ENCODE peak calls at places on chromosomes 12 and 14, in seven cellular contexts. Y is HL-60, O is RWPE1, X is body of pancreas, E is AG09309, W is GM13976, Q is cardiac fibroblast. L is an unnamed sample.
A peak's percentile ranks its signal among the peaks of the same experiment; 100 is the strongest.

GRCh38 chr14:24113801-24114535 is 609 bp upstream of the DCAF11 start:
- DNase-seq in Y (peak; percentile 93), O (peak; percentile 78), X (peak; percentile 94), E (peak; percentile 58), W (peak; percentile 85), Q (peak; percentile 88), L (peak; percentile 82)

GRCh38 chr14:22900088-22900799 is 17.2 kb downstream of the REM2 start:
- DNase-seq in Y (peak; percentile 66), O (peak; percentile 82), X (peak; percentile 28), E (no peak), W (peak; percentile 74), Q (peak; percentile 85), L (no peak)

GRCh38 chr14:102556098-102556677 is 36.3 kb upstream of the RCOR1 start:
- DNase-seq in Y (no peak), O (no peak), X (no peak), E (no peak), W (no peak), Q (no peak), L (no peak)

GRCh38 chr12:115095073-115095748 is 411.2 kb upstream of the TBX3 start:
- DNase-seq in Y (no peak), O (no peak), X (peak; percentile 12), E (no peak), W (no peak), Q (no peak), L (no peak)

GRCh38 chr12:22458301-22458917 is 85.9 kb downstream of the C2CD5 start:
- DNase-seq in Y (no peak), O (no peak), X (no peak), E (no peak), W (no peak), Q (no peak), L (no peak)

GRCh38 chr12:109760031-109760929 is 46.7 kb downstream of the FAM222A start:
- DNase-seq in Y (peak; percentile 39), O (no peak), X (peak; percentile 80), E (no peak), W (no peak), Q (no peak), L (no peak)

GRCh38 chr14:54735424-54735823 is 167.2 kb downstream of the GCH1 start:
- DNase-seq in Y (no peak), O (no peak), X (no peak), E (no peak), W (no peak), Q (no peak), L (no peak)

GRCh38 chr12:105459760-105460325 is 129.4 kb downstream of the C12orf75 start:
- DNase-seq in Y (no peak), O (no peak), X (no peak), E (no peak), W (no peak), Q (peak; percentile 36), L (no peak)

GRCh38 chr14:26993541-26993940 is 395.7 kb upstream of the NOVA1 start:
- DNase-seq in Y (no peak), O (no peak), X (no peak), E (no peak), W (no peak), Q (no peak), L (no peak)

DNA sequence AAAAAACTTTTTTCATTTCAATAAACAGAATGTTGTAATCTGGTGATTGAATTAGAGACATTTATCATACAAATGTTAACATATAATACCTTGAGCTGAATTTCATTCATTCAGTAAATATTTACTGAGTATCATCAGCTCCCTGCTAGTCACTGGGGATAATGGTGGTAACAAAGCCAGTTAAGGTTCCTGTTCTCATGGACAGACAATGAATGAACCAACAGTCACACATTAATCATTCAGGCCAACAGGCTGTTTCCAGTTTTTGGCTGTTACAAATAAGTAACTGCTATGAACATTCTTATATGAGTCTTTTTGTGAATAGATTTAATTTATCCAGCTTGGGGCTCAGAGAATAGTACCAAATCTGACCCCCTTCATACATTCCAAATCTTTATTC is 13.5 kb downstream of the EXD2 start:
- DNase-seq in Y (no peak), O (peak; percentile 30), X (no peak), E (no peak), W (no peak), Q (peak; percentile 74), L (no peak)
- TF ChIP-seq CTCF in Y (no peak), O (no peak), X (no peak), E (no peak), W (no peak), Q (no peak), L (no peak)

GRCh38 chr12:125971981-125972380 is 906.7 kb downstream of the AACS start:
- DNase-seq in Y (no peak), O (no peak), X (no peak), E (no peak), W (no peak), Q (no peak), L (no peak)
- TF ChIP-seq CTCF in Y (no peak), O (no peak), X (no peak), E (no peak), W (no peak), Q (no peak), L (no peak)

GRCh38 chr12:39619660-39620433 is at the start of gene ABCD2:
- DNase-seq in Y (peak; percentile 48), O (peak; percentile 29), X (peak; percentile 25), E (peak; percentile 37), W (peak; percentile 54), Q (peak; percentile 83), L (peak; percentile 97)
- TF ChIP-seq CTCF in Y (no peak), O (peak; percentile 15), X (peak; percentile 25), E (peak; percentile 17), W (no peak), Q (no peak), L (peak; percentile 25)

GRCh38 chr12:1595026-1595561 is 713 bp upstream of the FBXL14 start:
- DNase-seq in Y (no peak), O (no peak), X (no peak), E (no peak), W (no peak), Q (peak; percentile 55), L (no peak)

GRCh38 chr12:1594045-1594294 is 411 bp downstream of the FBXL14 start:
- DNase-seq in Y (peak; percentile 64), O (peak; percentile 46), X (peak; percentile 74), E (no peak), W (peak; percentile 84), Q (peak; percentile 59), L (no peak)

GRCh38 chr12:1592444-1593231 is 1.7 kb downstream of the FBXL14 start:
- DNase-seq in Y (peak; percentile 45), O (peak; percentile 49), X (no peak), E (no peak), W (peak; percentile 62), Q (peak; percentile 75), L (no peak)

GRCh38 chr12:1594295-1595025 is at the start of gene FBXL14:
- DNase-seq in Y (peak; percentile 86), O (peak; percentile 67), X (peak; percentile 92), E (no peak), W (peak; percentile 86), Q (peak; percentile 83), L (no peak)

DNA sequence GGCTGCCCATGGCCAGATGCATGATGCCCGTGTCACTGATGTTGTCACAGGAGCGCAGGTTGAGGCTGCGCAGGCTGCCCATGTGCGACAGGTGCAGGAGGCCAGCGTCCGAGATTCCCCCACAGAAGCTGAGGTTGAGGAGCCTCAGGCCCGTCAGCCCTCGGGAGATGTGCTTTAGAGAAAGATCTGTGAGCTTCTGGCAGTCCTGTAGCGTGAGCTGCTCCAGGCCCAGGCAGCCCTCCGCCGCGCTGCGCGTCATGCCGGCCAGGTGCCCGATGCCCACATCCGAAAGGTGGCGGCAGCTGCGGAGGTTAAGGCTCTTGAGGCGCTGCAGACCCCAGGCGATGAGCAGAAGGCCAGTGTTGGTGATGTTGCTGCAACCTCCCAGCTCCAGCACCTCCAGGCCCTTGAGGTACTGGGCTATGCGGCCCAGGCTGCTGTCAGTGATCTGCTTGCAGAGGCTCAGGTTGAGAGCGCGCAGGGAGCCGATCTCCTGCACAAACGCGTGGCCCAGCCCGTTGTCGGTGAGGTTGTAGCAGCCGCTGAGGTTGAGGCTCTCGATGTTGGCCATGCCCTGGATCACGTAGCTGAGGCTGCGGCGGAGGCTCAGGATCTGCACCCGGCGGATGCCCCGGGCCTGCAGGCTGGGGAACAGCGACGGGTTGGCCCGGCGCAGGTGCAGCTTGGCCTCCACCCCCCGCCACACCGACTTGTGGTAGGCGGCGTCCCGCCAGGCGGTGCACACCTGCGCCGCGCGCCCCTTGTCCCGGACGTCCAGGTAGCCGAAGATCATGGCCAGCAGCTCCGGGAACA is 943 bp downstream of the FBXL14 start:
- DNase-seq in Y (peak; percentile 49), O (peak; percentile 20), X (peak; percentile 59), E (no peak), W (peak; percentile 45), Q (peak; percentile 48), L (no peak)
- TF ChIP-seq CTCF in Y (no peak), O (no peak), X (no peak), E (no peak), W (no peak), Q (no peak), L (no peak)

GRCh38 chr14:106586098-106586704 is 1059.8 kb downstream of the TMEM121 start:
- DNase-seq in Y (peak; percentile 48), O (peak; percentile 8), X (peak; percentile 16), E (no peak), W (peak; percentile 76), Q (no peak), L (no peak)
- TF ChIP-seq CTCF in Y (peak; percentile 62), O (peak; percentile 52), X (peak; percentile 26), E (peak; percentile 3), W (peak; percentile 64), Q (no peak), L (peak; percentile 91)

GRCh38 chr12:14417717-14418116 is 52.2 kb downstream of the ATF7IP start:
- DNase-seq in Y (peak; percentile 12), O (peak; percentile 46), X (peak; percentile 73), E (peak; percentile 65), W (no peak), Q (peak; percentile 94), L (peak; percentile 21)

GRCh38 chr12:14410841-14411569 is 45.5 kb downstream of the ATF7IP start:
- DNase-seq in Y (no peak), O (no peak), X (no peak), E (no peak), W (no peak), Q (no peak), L (no peak)

GRCh38 chr12:14418526-14418925 is 53.0 kb downstream of the ATF7IP start:
- DNase-seq in Y (no peak), O (no peak), X (no peak), E (no peak), W (no peak), Q (peak; percentile 58), L (no peak)

DNA sequence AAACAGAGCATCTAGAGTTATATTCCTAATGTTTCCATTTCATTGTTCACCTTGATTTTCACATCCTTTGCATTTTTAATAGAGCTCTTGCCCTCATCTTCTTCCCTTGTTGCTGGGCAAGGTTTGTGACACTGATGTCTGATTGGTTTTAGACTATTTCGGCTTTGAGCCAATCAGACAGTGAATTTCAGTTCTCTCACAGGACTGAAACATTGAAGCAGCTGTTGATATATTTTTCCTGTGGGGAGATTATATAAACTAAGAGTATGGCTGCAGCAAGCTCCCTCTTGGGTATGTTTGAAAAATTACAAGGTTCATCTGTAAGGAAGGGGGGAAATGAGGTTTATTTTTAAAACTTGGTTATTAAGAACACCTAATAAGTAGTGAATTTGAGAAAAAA is 51.2 kb downstream of the ATF7IP start:
- DNase-seq in Y (no peak), O (peak; percentile 39), X (peak; percentile 20), E (peak; percentile 43), W (no peak), Q (peak; percentile 90), L (peak; percentile 16)
- TF ChIP-seq CTCF in Y (no peak), O (no peak), X (peak; percentile 21), E (no peak), W (no peak), Q (peak; percentile 35), L (no peak)